ENCODE peak calls at places on chromosomes 5 and 9, in ten cellular contexts. W is stromal cell of bone marrow; C is pancreas; E is GM12865; N is G401; D is kidney glomerular epithelial cell; I is stimulated activated CD8-positive, alpha-beta memory T cell treated with anti-CD3 and anti-CD28 coated beads, Interleukin-2, amount 100 ng/mL, for 48 hours; B is GDM1; S is left ventricle myocardium inferior; L is esophagus squamous epithelium. H is an unnamed sample.

GRCh38 chr5:9845185-9845584 is 215.0 kb upstream of the TAS2R1 start:
- DNase-seq in E (no peak), D (no peak), N (no peak), S (no peak), W (no peak), C (no peak), L (no peak), I (no peak), B (no peak), H (no peak)

GRCh38 chr5:58855851-58856739 is 273.2 kb downstream of the RAB3C start:
- DNase-seq in I (no peak), B (no peak), C (no peak), D (no peak), W (no peak), E (no peak), L (no peak), N (no peak), S (no peak), H (no peak)

GRCh38 chr9:2621678-2622360 is at the start of gene VLDLR:
- DNase-seq in L (no peak), W (peak; percentile 7), D (no peak), B (peak; percentile 41), S (peak; percentile 68), C (peak; percentile 77), N (peak; percentile 65), E (peak; percentile 33), I (peak; percentile 16), H (peak; percentile 29)

GRCh38 chr5:174724484-174725260 is at the start of gene MSX2:
- DNase-seq in I (no peak), L (no peak), S (peak; percentile 89), D (peak; percentile 12), C (peak; percentile 88), E (no peak), N (no peak), B (peak; percentile 77), W (peak; percentile 84), H (peak; percentile 82)

GRCh38 chr9:134304712-134305111 is 21.5 kb upstream of the RXRA start:
- DNase-seq in E (no peak), C (no peak), D (no peak), L (no peak), W (no peak), S (no peak), B (no peak), I (no peak), N (no peak), H (no peak)

GRCh38 chr5:127958421-127959011 is 125.0 kb upstream of the SLC12A2 start:
- DNase-seq in L (no peak), W (no peak), N (peak; percentile 68), D (no peak), S (no peak), B (no peak), C (no peak), E (no peak), I (no peak), H (no peak)

GRCh38 chr9:34588671-34589370 is 703 bp downstream of the CNTFR start:
- DNase-seq in D (no peak), S (no peak), B (no peak), L (no peak), E (no peak), C (no peak), I (no peak), N (peak; percentile 76), W (no peak), H (no peak)

GRCh38 chr9:3750311-3750710 is 224.5 kb upstream of the RFX3 start:
- DNase-seq in E (no peak), D (no peak), C (no peak), W (no peak), N (no peak), I (no peak), S (no peak), B (no peak), L (no peak), H (no peak)

GRCh38 chr9:132356276-132356924 is 1.6 kb upstream of the SETX start:
- DNase-seq in L (no peak), W (no peak), B (no peak), S (no peak), C (no peak), E (no peak), D (no peak), N (no peak), I (no peak), H (no peak)